ENCODE peak calls at places on chromosomes 11 and 22, in six cellular contexts. W, Q, O, V, S and I are unnamed samples.

GRCh38 chr11:1153951-1154487 is 3.7 kb upstream of the MUC5AC start:
- DNase-seq in W (peak; percentile 86), Q (no peak), O (peak; percentile 35), V (peak; percentile 48), S (peak; percentile 72), I (no peak)

GRCh38 chr11:128517457-128518230 is 69.7 kb downstream of the ETS1 start:
- DNase-seq in W (no peak), Q (no peak), O (no peak), V (no peak), S (no peak), I (no peak)

GRCh38 chr11:132670921-132671675 is 861.2 kb downstream of the OPCML start:
- DNase-seq in W (no peak), Q (no peak), O (no peak), V (no peak), S (no peak), I (no peak)

GRCh38 chr11:235180-235997 is 753 bp downstream of the SIRT3 start:
- DNase-seq in W (no peak), Q (no peak), O (no peak), V (peak; percentile 37), S (no peak), I (no peak)

GRCh38 chr11:126337121-126337471 is 18.4 kb upstream of the ST3GAL4 start:
- DNase-seq in W (no peak), Q (no peak), O (no peak), V (no peak), S (no peak), I (no peak)

GRCh38 chr11:67307545-67308001 is 4.2 kb downstream of the SSH3 start:
- DNase-seq in W (no peak), Q (no peak), O (no peak), V (peak; percentile 44), S (no peak), I (no peak)

GRCh38 chr11:101523193-101523592 is 60.6 kb downstream of the TRPC6 start:
- DNase-seq in W (no peak), Q (no peak), O (no peak), V (no peak), S (no peak), I (no peak)

GRCh38 chr22:50620861-50621490 is 7.0 kb downstream of the ARSA start:
- DNase-seq in W (no peak), Q (no peak), O (peak; percentile 45), V (no peak), S (no peak), I (no peak)

GRCh38 chr11:70826950-70827349 is 425.4 kb downstream of the SHANK2 start:
- DNase-seq in W (no peak), Q (no peak), O (no peak), V (no peak), S (no peak), I (peak; percentile 17)

GRCh38 chr22:28006271-28006670 is 87.2 kb upstream of the PITPNB start:
- DNase-seq in W (no peak), Q (no peak), O (no peak), V (no peak), S (no peak), I (no peak)

GRCh38 chr22:41648431-41648830 is 27.3 kb downstream of the XRCC6 start:
- DNase-seq in W (no peak), Q (no peak), O (no peak), V (no peak), S (no peak), I (no peak)

GRCh38 chr11:126874831-126875230 is 125.7 kb downstream of the KIRREL3 start:
- DNase-seq in W (no peak), Q (no peak), O (no peak), V (no peak), S (no peak), I (no peak)

GRCh38 chr11:134045799-134046635 is 22.9 kb upstream of the JAM3 start:
- DNase-seq in W (no peak), Q (no peak), O (no peak), V (no peak), S (no peak), I (no peak)

GRCh38 chr22:39905686-39906085 is 4.8 kb downstream of the GRAP2 start:
- DNase-seq in W (no peak), Q (no peak), O (no peak), V (no peak), S (no peak), I (no peak)

GRCh38 chr11:44167047-44167446 is 71.6 kb downstream of the EXT2 start:
- DNase-seq in W (no peak), Q (no peak), O (no peak), V (no peak), S (no peak), I (no peak)

GRCh38 chr11:19834761-19835160 is 122.1 kb downstream of the NAV2 start:
- DNase-seq in W (no peak), Q (no peak), O (no peak), V (no peak), S (no peak), I (no peak)

GRCh38 chr11:77117485-77117884 is 10.6 kb upstream of the MYO7A start:
- DNase-seq in W (no peak), Q (no peak), O (no peak), V (no peak), S (no peak), I (no peak)

GRCh38 chr11:106971864-106972263 is 46.4 kb downstream of the GUCY1A2 start:
- DNase-seq in W (no peak), Q (no peak), O (no peak), V (no peak), S (no peak), I (no peak)

GRCh38 chr22:42680648-42681047 is 31.5 kb upstream of the CYB5R3 start:
- DNase-seq in W (peak; percentile 64), Q (no peak), O (no peak), V (no peak), S (peak; percentile 82), I (no peak)
- TF ChIP-seq POLR2A in W (no peak), Q (no peak), O (no peak), V (no peak), S (no peak), I (no peak)

GRCh38 chr11:34356918-34357645 is 728 bp downstream of the ABTB2 start:
- DNase-seq in W (no peak), Q (peak; percentile 62), O (peak; percentile 48), V (peak; percentile 83), S (peak; percentile 52), I (peak; percentile 68)

GRCh38 chr11:34357646-34358257 is at the start of gene ABTB2:
- DNase-seq in W (peak; percentile 96), Q (peak; percentile 98), O (peak; percentile 99), V (peak; percentile 99), S (peak; percentile 96), I (peak; percentile 99)

GRCh38 chr11:34359548-34359891 is 1.7 kb upstream of the ABTB2 start:
- DNase-seq in W (no peak), Q (no peak), O (no peak), V (no peak), S (no peak), I (no peak)

GRCh38 chr11:34358666-34359547 is 1.1 kb upstream of the ABTB2 start:
- DNase-seq in W (peak; percentile 82), Q (peak; percentile 78), O (peak; percentile 73), V (peak; percentile 95), S (peak; percentile 80), I (peak; percentile 80)

GRCh38 chr11:34358258-34358665 is 452 bp upstream of the ABTB2 start:
- DNase-seq in W (peak; percentile 71), Q (peak; percentile 75), O (peak; percentile 67), V (peak; percentile 91), S (peak; percentile 49), I (peak; percentile 67)
- TF ChIP-seq POLR2A in W (no peak), Q (no peak), O (no peak), V (no peak), S (no peak), I (no peak)

GRCh38 chr22:43085658-43086606 is 3.3 kb downstream of the TTLL1 start:
- DNase-seq in W (no peak), Q (no peak), O (peak; percentile 43), V (no peak), S (no peak), I (no peak)

GRCh38 chr22:43088616-43088978 is 594 bp downstream of the TTLL1 start:
- DNase-seq in W (no peak), Q (no peak), O (no peak), V (no peak), S (no peak), I (no peak)

GRCh38 chr22:43090130-43090789 is 1.1 kb upstream of the TTLL1 start:
- DNase-seq in W (peak; percentile 82), Q (peak; percentile 38), O (peak; percentile 47), V (peak; percentile 63), S (peak; percentile 80), I (peak; percentile 46)

GRCh38 chr22:43092085-43092484 is 2.9 kb upstream of the TTLL1 start:
- DNase-seq in W (no peak), Q (no peak), O (no peak), V (no peak), S (no peak), I (no peak)

DNA sequence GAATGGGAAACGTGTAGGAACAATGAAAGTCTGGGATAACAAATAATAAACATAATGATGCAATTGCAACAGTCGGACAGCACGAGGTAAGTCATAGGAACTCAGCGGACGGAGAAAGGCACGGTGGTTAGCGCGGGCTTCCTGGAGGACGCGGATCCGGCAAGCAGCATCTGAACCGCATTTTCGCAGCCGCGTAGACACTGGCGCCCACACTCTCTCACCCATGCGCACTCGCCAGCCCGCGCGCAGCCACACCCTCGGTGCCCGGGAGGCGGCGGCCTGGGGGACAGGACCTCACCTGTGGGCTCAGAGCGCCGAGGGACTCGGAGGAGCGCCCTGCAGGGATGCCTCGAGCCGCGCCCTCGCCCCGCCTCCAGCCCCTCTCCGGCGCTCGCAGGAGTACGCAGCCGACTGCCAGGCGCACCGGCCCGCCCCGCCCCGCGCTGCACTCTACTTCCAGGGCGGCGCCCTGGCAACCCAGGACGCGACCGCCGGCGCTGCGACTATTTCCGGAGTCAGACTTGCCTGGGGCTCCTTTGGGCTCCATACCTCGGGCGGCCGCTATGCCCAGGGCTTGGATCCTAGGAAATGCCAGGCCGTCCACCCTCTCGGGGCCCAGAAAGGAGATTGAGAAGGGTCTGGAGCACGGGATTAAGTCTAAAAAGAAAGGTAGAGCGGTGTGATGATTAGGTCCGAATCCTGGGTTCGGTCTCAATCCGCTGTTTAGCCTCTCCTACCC is at the start of gene TTLL1:
- DNase-seq in W (peak; percentile 84), Q (peak; percentile 83), O (peak; percentile 93), V (peak; percentile 92), S (peak; percentile 84), I (peak; percentile 91)
- TF ChIP-seq POLR2A in W (peak; percentile 44), Q (peak; percentile 6), O (no peak), V (peak; percentile 24), S (peak; percentile 70), I (peak; percentile 60)

DNA sequence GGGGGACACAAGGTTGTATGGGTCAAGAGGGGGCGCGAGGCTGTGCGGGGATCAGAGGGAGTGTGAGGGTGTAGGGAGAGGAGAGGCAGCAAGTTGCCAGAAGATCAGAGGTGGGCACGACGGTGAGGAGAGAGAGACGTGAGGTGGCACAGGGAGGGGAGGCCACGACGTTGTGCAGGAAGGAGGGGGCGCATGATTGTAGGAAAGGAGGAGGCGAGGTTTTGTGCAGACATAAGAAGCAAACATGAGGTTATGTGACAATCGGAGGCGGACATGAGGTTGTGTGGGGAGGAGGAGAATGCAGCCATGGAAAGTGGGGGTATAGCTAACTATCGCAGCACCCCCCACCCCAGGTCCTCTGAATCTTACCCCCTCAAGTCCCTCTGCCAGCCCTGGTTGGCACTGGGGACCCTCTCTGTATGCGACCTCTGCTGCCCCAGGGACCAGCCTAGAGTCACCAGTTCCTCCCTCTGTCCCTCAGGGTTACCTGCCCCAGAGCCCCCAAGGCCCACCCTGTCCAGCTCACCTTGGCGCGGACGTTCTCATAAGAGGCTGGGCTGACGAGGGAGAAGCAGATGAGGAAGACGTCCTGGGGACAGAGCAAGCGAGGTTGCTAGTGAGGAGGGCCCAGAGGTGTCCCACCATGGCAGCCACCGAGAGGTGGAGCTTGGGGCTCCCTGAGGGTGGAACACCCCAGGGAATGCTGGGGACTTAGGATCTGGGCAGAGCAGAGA is 12.5 kb downstream of the RAC2 start:
- DNase-seq in W (no peak), Q (no peak), O (peak; percentile 7), V (no peak), S (no peak), I (no peak)
- TF ChIP-seq POLR2A in W (no peak), Q (no peak), O (no peak), V (no peak), S (no peak), I (no peak)